ENCODE peak calls at places on chromosomes 2 and 18, in five cellular contexts. C is coronary artery, Z is AG04450, H is mesothelial cell of epicardium, D is body of pancreas. T is an unnamed sample.

GRCh38 chr18:48913201-48913600 is 37.6 kb downstream of the SMAD7 start:
- DNase-seq in D (no peak), H (no peak), Z (no peak), C (peak), T (no peak)

GRCh38 chr2:105617631-105618350 is 126.9 kb upstream of the NCK2 start:
- DNase-seq in C (no peak), D (peak), Z (no peak), H (no peak), T (no peak)

GRCh38 chr2:218703341-218703740 is 7.3 kb upstream of the TTLL4 start:
- DNase-seq in C (no peak), D (no peak), H (no peak), Z (no peak), T (no peak)

GRCh38 chr2:28394331-28394877 is 1.7 kb downstream of the FOSL2 start:
- DNase-seq in H (no peak), Z (no peak), C (no peak), D (peak), T (peak)

GRCh38 chr18:5195656-5196055 is 1.4 kb downstream of the AKAIN1 start:
- DNase-seq in Z (no peak), H (no peak), D (no peak), C (no peak), T (no peak)

GRCh38 chr2:229408356-229408755 is 137.3 kb upstream of the PID1 start:
- DNase-seq in D (peak), Z (peak), H (no peak), C (no peak), T (no peak)

GRCh38 chr2:118134650-118135049 is 46.4 kb downstream of the INSIG2 start:
- DNase-seq in D (no peak), Z (no peak), H (no peak), C (no peak), T (no peak)

GRCh38 chr2:102048465-102048864 is 56.7 kb downstream of the IL1R2 start:
- DNase-seq in Z (no peak), D (peak), C (no peak), H (no peak), T (no peak)

GRCh38 chr2:139241256-139241655 is 461.1 kb upstream of the NXPH2 start:
- DNase-seq in D (no peak), C (no peak), Z (no peak), H (no peak), T (no peak)

GRCh38 chr18:13726972-13727331 is 479 bp downstream of the RNMT start:
- DNase-seq in D (peak), C (no peak), H (no peak), Z (no peak), T (peak)

GRCh38 chr2:44930274-44930826 is 11.2 kb upstream of the SIX3 start:
- DNase-seq in H (no peak), C (no peak), Z (no peak), D (no peak), T (no peak)

GRCh38 chr2:180781276-180781675 is 199.1 kb upstream of the UBE2E3 start:
- DNase-seq in C (no peak), H (no peak), Z (no peak), D (no peak), T (no peak)

GRCh38 chr2:159497256-159497655 is 119.1 kb downstream of the BAZ2B start:
- DNase-seq in H (no peak), C (no peak), Z (peak), D (peak), T (no peak)

GRCh38 chr18:6547476-6547875 is 132.8 kb upstream of the L3MBTL4 start:
- DNase-seq in Z (no peak), D (no peak), C (no peak), H (no peak), T (no peak)

GRCh38 chr2:192202373-192202772 is 7.6 kb upstream of the TMEFF2 start:
- DNase-seq in Z (no peak), C (no peak), D (no peak), H (no peak), T (no peak)

GRCh38 chr2:57460875-57461274 is 585.7 kb upstream of the VRK2 start:
- DNase-seq in C (no peak), Z (no peak), H (no peak), D (no peak), T (no peak)

GRCh38 chr2:150733219-150733618 is 245.8 kb upstream of the RND3 start:
- DNase-seq in H (no peak), C (no peak), D (no peak), Z (no peak), T (peak)

GRCh38 chr18:57438669-57439616 is 3.8 kb downstream of the ONECUT2 start:
- DNase-seq in C (no peak), D (no peak), Z (no peak), H (no peak), T (no peak)
- TF ChIP-seq CTCF in C (no peak), D (no peak), Z (no peak), H (no peak), T (peak)

GRCh38 chr2:140882671-140883620 is 1247.9 kb downstream of the LRP1B start:
- DNase-seq in C (no peak), H (no peak), D (no peak), Z (no peak), T (no peak)
- TF ChIP-seq CTCF in C (no peak), H (no peak), D (no peak), Z (no peak), T (no peak)

GRCh38 chr18:2222270-2223185 is 348.8 kb downstream of the METTL4 start:
- DNase-seq in D (peak), Z (no peak), H (no peak), C (no peak), T (no peak)

GRCh38 chr18:2223394-2223793 is 347.9 kb downstream of the METTL4 start:
- DNase-seq in H (no peak), D (no peak), Z (no peak), C (no peak), T (no peak)

GRCh38 chr18:2218101-2218500 is 353.2 kb downstream of the METTL4 start:
- DNase-seq in H (no peak), D (no peak), C (no peak), Z (no peak), T (no peak)

GRCh38 chr18:2223859-2224258 is 347.4 kb downstream of the METTL4 start:
- DNase-seq in C (no peak), H (no peak), Z (no peak), D (peak), T (no peak)
- TF ChIP-seq CTCF in C (no peak), H (peak), Z (peak), D (peak), T (peak)

DNA sequence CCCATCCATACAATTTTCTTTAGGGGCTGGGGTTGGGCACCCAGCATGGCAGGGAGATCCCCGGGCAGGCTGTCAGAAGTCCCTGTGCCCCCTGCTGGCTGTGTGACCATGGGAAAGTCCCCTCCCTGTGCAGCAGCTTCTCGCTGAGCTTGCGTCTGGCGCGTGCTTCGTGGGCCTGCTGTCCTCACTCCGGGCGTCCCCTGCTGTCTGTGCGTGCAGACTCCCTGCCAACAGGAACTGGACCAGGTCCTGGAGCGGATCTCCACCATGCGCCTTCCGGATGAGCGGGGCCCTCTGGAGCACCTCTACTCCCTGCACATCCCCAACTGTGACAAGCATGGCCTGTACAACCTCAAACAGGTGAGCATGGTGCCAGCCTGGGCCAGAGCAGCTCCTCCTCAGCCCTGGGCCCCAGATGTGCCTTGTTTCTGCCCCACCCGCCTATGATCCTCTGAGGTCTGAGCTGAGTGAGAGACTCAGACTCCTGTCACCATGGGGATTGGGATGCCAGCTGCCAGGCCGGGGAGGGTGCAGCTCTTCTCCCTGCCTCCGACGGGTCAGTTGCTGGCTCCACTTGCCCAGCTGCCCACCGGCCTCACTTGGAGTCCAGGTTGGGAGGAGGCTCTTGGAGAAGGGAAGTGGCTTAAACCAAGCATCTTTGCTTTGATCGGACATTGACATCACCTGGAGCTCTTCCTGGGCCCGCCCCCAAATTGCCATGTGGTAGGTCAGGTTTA is 28.6 kb downstream of the IGFBP2 start:
- DNase-seq in D (peak), Z (no peak), C (no peak), H (no peak), T (peak)
- TF ChIP-seq CTCF in D (peak), Z (no peak), C (no peak), H (no peak), T (peak)

DNA sequence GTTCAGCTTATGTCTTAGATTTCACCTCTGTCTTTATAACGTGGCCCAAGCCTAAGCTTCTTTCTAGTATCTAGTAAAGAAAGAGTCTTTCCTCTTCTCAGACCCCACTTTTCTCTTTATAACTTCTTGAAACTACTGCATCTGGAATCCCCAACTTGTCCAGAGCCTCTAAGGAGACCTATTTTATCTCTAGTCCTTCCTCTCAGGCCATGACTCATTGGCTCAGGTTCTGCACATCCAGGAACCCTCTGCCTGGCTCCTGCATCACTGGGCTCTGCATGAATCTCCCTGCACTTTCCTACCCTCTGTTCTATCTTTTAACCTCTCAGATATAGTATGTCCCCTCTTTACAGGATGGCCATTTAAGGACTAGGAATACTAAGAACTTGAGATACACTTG is 124.7 kb downstream of the DNAH6 start:
- DNase-seq in C (no peak), Z (no peak), H (no peak), D (no peak), T (no peak)
- TF ChIP-seq CTCF in C (no peak), Z (no peak), H (no peak), D (no peak), T (no peak)

GRCh38 chr2:27050281-27050995 is 1.0 kb upstream of the AGBL5 start:
- DNase-seq in C (peak), D (peak), Z (peak), H (peak), T (peak)
- TF ChIP-seq CTCF in C (peak), D (peak), Z (peak), H (peak), T (peak)

DNA sequence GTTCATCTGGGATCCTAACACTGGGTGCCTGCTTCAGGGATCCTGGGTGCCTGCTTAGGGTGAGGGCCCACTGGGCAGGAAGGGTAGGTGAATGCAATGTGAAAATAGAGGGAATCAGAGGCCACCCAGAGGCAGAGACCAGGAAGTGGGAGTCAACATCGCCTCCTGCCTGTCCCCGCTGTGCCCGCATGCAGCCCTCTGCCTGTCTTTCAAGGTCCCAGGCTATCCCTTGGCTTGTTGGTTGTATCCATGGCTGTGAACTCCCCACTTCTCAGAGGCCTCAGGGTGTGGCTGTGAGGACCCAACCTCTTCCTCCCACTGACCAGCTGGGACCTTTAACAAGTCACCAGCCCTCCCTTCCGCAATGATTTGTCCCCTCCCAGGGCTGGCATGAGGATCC is 26.5 kb downstream of the PSD4 start:
- DNase-seq in D (no peak), C (no peak), Z (no peak), H (no peak), T (peak)
- TF ChIP-seq CTCF in D (no peak), C (no peak), Z (no peak), H (no peak), T (no peak)

GRCh38 chr2:525611-526010 is 151.6 kb downstream of the TMEM18 start:
- DNase-seq in D (no peak), H (no peak), C (no peak), Z (no peak), T (no peak)

GRCh38 chr2:529852-530251 is 147.4 kb downstream of the TMEM18 start:
- DNase-seq in H (no peak), C (no peak), D (no peak), Z (no peak), T (no peak)

GRCh38 chr2:527581-527980 is 149.6 kb downstream of the TMEM18 start:
- DNase-seq in C (no peak), H (no peak), Z (no peak), D (no peak), T (no peak)

GRCh38 chr2:526918-527317 is 150.3 kb downstream of the TMEM18 start:
- DNase-seq in C (no peak), Z (no peak), H (no peak), D (no peak), T (no peak)

DNA sequence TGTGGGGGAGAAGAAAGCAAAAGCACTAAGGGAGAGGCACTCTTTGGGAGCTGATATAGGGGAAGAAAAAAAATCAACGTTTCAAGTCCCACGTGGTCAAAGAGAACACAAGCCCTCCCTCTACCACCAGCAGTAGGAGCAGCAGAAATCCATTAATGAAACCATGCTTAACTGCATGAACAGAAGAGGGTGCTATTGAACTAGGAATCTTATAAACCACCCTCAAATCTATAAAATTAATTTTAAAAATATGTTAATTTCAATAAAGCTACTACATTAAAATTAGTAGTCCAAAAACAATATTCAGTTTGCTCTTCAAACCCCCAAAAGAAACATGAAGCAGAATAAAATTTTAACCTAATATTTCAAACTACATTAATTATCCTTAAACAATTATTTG is 147.8 kb downstream of the TMEM18 start:
- DNase-seq in C (no peak), D (no peak), H (no peak), Z (no peak), T (no peak)
- TF ChIP-seq CTCF in C (no peak), D (peak), H (no peak), Z (no peak), T (peak)

DNA sequence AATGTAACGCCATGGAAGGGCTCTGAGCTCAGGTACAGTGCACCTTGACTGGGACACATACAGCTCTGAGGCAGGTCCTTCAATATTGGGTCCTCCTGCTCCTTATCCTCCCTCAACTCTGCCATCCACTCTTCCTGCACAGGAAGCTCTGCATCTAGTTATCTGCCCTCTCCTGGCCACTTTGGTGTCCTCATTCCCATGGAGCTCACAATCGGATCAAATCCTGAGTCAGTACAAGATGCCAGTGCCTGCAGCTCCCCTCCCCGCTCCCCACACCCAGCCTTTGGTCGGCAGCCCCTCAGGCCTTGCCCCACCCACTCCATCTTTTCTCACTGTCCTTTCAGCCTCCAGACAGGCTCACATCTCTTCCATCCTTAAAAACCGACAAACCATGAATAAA is 58.0 kb downstream of the LRRFIP1 start:
- DNase-seq in H (no peak), D (no peak), Z (no peak), C (no peak), T (no peak)
- TF ChIP-seq CTCF in H (no peak), D (peak), Z (peak), C (no peak), T (peak)

DNA sequence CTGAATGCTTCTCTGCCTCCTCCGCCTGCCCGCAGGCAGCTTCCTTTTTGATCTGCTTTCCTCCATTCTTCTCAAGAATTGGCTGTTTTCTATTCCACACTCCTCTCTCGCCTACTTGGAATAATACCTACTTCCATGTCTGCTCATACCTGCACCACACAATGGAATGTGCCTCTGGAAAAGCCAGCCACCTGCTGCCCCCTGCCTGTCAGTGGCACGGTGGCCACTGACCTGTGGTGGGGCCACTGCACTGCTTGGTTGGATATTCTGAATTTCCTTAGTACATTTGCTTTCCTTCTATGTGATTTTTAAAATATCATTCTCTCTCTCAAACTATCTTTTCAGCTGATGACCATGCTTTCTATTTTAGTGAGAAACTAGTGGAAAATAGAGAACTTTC is 406.9 kb downstream of the DCDC2C start:
- DNase-seq in Z (no peak), C (no peak), H (no peak), D (no peak), T (no peak)
- TF ChIP-seq CTCF in Z (no peak), C (no peak), H (no peak), D (no peak), T (no peak)

T was measured in right lobe of liver.